ENCODE peak calls at places on chromosomes 2 and 18, in seven cellular contexts. I is ovary, Q is lower lobe of right lung, A is bronchial epithelial cell, J is psoas muscle, P is OCI-LY7, W is tibial artery. B is an unnamed sample.

GRCh38 chr18:45910405-45911023 is 56.6 kb downstream of the EPG5 start:
- DNase-seq in A (peak; percentile 49), I (no peak), Q (peak; percentile 52), P (peak; percentile 27), W (no peak), J (peak; percentile 21), B (peak; percentile 73)

GRCh38 chr18:46754661-46755292 is 2.1 kb downstream of the ST8SIA5 start:
- DNase-seq in P (no peak), A (no peak), I (no peak), J (no peak), Q (no peak), W (no peak), B (no peak)

GRCh38 chr2:222738312-222738711 is 66.9 kb downstream of the MOGAT1 start:
- DNase-seq in P (no peak), A (no peak), W (no peak), I (no peak), Q (no peak), J (no peak), B (no peak)

GRCh38 chr2:200383380-200384110 is 77.1 kb downstream of the SPATS2L start:
- DNase-seq in A (peak; percentile 44), Q (no peak), I (no peak), P (peak; percentile 36), W (no peak), J (no peak), B (no peak)

GRCh38 chr2:67576991-67577390 is 179.9 kb downstream of the ETAA1 start:
- DNase-seq in P (no peak), W (no peak), I (no peak), Q (no peak), A (no peak), J (no peak), B (no peak)

GRCh38 chr18:52541056-52541455 is 201.1 kb downstream of the DCC start:
- DNase-seq in I (no peak), Q (no peak), A (no peak), J (no peak), P (no peak), W (no peak), B (no peak)

GRCh38 chr2:55518846-55519167 is 711 bp upstream of the CFAP36 start:
- DNase-seq in P (peak; percentile 23), W (no peak), A (peak; percentile 8), I (no peak), J (no peak), Q (no peak), B (no peak)

GRCh38 chr2:86337235-86338099 is at the start of gene REEP1:
- DNase-seq in Q (no peak), W (no peak), J (peak; percentile 48), P (no peak), I (peak; percentile 36), A (no peak), B (no peak)

GRCh38 chr2:43269074-43269572 is 42.7 kb upstream of the ZFP36L2 start:
- DNase-seq in P (no peak), A (peak; percentile 35), Q (peak; percentile 76), I (peak; percentile 92), W (peak; percentile 95), J (peak; percentile 92), B (no peak)

GRCh38 chr18:58723810-58724602 is 52.7 kb downstream of the MALT1 start:
- DNase-seq in Q (no peak), J (no peak), W (no peak), A (no peak), I (no peak), P (no peak), B (no peak)

GRCh38 chr2:88211005-88211808 is 41.1 kb downstream of the THNSL2 start:
- DNase-seq in Q (no peak), W (no peak), A (no peak), I (no peak), J (no peak), P (no peak), B (no peak)

GRCh38 chr18:50928551-50928950 is 39.3 kb upstream of the ELAC1 start:
- DNase-seq in W (no peak), Q (no peak), I (no peak), J (no peak), P (no peak), A (no peak), B (no peak)

GRCh38 chr2:28649481-28650260 is 102.0 kb upstream of the PPP1CB start:
- DNase-seq in A (peak; percentile 77), P (no peak), I (no peak), W (peak; percentile 57), Q (no peak), J (no peak), B (peak; percentile 89)

GRCh38 chr2:50820176-50820575 is 211.8 kb downstream of the NRXN1 start:
- DNase-seq in A (no peak), I (no peak), J (no peak), Q (no peak), W (no peak), P (peak; percentile 83), B (no peak)

GRCh38 chr18:63470751-63471150 is 6.0 kb upstream of the SERPINB5 start:
- DNase-seq in Q (no peak), P (no peak), W (no peak), I (no peak), J (no peak), A (peak; percentile 34), B (no peak)

GRCh38 chr2:43312751-43313641 is 86.6 kb upstream of the ZFP36L2 start:
- DNase-seq in W (peak; percentile 71), Q (no peak), J (no peak), I (no peak), A (peak; percentile 29), P (no peak), B (no peak)

GRCh38 chr2:140585016-140585415 is 1545.8 kb downstream of the LRP1B start:
- DNase-seq in I (no peak), J (no peak), W (no peak), A (no peak), P (no peak), Q (no peak), B (no peak)

GRCh38 chr2:69125816-69126215 is 112.8 kb downstream of the ANTXR1 start:
- DNase-seq in J (no peak), W (no peak), I (no peak), A (no peak), Q (no peak), P (no peak), B (no peak)

GRCh38 chr2:100692906-100693305 is 127.0 kb upstream of the NPAS2 start:
- DNase-seq in W (no peak), J (no peak), Q (no peak), A (no peak), I (no peak), P (no peak), B (no peak)

DNA sequence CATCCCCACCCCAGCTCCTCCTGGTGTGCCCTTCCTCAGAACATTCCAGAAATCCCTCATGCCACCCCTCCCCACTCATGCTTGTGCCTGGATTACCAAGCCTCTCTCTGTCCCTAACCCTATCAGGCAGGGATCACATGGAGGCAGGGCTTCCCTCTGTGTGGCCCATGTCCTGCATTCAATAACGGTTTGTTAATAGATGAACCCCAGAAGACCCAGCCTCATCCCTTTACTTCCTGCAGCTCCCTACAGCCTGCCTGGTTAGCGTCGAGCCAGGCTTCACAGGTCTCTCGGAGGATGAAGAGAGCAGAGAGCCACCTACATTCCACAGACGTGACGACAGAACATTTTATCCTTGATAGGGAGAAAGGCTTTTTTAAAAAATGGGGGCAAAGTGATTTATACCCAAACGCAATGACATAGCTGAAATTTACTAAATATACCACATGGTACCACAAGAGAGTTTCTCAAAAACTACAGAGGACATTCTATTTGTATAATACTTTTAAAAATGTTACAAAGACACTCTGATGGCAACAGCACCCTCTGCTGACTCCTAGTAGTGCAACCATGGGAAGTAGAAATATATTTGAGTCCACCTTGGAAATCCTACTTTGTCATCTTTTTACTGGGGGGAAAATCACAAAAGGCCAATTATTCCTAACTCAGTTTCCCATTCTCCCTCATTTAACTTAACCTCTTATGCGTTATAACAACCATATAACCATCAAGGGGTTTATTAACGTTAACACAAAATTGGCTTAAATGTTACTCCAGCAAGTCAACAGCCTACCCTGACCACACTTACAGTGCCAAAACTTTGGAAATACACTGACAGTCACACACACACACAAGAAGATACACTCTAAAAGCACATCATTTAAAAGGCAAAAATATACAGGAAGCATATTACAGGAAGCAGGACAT is 30.7 kb downstream of the FBXO15 start:
- DNase-seq in J (no peak), W (no peak), Q (no peak), A (peak; percentile 37), P (peak; percentile 41), I (no peak), B (peak; percentile 69)
- TF ChIP-seq CTCF in J (peak; percentile 36), W (peak; percentile 47), Q (peak; percentile 53), A (peak; percentile 55), P (peak; percentile 74), I (no peak), B (peak; percentile 64)

DNA sequence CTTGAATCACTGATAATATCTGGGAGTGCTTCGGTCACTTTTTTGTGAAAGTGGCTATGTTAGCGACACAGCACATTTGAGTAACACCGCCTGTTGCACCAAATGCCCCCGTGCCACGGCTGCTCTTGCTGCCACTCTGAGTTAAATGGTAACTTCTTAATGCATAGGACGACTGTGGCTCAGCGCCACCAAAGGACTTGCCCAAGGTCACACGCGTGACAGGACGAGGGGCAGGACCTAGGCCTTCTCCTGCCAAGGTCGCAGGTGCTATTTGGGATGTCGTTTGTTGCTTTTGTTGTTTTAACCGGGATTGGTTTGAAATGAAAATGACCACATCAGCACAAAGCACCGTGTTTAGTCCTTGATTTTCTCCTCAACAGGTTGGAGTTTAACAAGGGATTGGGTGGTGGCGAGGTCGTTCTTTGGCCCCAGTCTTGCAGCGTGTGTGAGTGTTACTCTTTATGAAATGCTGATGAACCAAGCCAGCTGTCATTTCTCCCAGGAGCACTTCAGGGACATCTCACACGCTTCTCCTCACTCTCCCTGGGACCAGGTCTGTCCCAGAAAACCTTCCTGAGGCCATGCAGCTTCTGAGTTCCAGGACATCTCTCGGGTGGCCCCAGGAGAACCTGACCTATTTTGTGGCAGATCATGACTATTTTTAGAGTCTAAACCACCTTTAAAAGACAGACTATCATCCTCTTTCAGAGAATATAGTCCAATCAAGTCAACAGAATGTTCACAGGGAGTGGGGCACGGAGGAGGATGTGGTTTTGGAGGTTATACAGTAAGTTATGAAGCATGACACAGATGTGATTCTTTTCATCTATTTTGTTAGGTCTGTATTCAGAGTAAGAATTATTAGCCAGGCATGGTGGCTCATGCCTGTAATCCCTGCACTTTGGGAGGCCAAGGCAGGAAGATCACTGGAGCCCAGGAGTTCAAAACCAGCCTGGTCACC is 49.9 kb downstream of the MTCL1 start:
- DNase-seq in P (peak; percentile 95), J (no peak), I (no peak), W (no peak), A (peak; percentile 22), Q (no peak), B (peak; percentile 79)
- TF ChIP-seq CTCF in P (no peak), J (no peak), I (no peak), W (no peak), A (no peak), Q (no peak), B (no peak)

GRCh38 chr2:225615514-225615913 is 216.0 kb downstream of the NYAP2 start:
- DNase-seq in I (no peak), Q (no peak), A (peak; percentile 35), J (no peak), W (no peak), P (no peak), B (no peak)
- TF ChIP-seq CTCF in I (no peak), Q (no peak), A (no peak), J (no peak), W (no peak), P (no peak), B (no peak)

GRCh38 chr2:52414596-52414995 is 1353.0 kb upstream of the CHAC2 start:
- DNase-seq in P (no peak), I (no peak), A (no peak), J (no peak), W (no peak), Q (no peak), B (no peak)

GRCh38 chr2:52416340-52416739 is 1351.3 kb upstream of the CHAC2 start:
- DNase-seq in P (peak; percentile 5), A (peak; percentile 18), W (no peak), I (no peak), Q (no peak), J (no peak), B (no peak)
- TF ChIP-seq CTCF in P (peak; percentile 48), A (peak; percentile 25), W (no peak), I (no peak), Q (no peak), J (no peak), B (no peak)